ENCODE peak calls at places on chromosomes 6 and 20, in seven cellular contexts. One of them, this sample, is unnamed.

GRCh38 chr6:38944655-38945279 is 103.8 kb upstream of the GLP1R start:
- DNase-seq in gastrocnemius medialis: no peak
- DNase-seq in lower leg skin: no peak
- DNase-seq in uterus: no peak
- DNase-seq in adrenal gland: no peak
- DNase-seq in GM12891: no peak
- DNase-seq in ovary: no peak
- DNase-seq in this sample: no peak

GRCh38 chr6:13146429-13146828 is 181.9 kb downstream of the TBC1D7 start:
- DNase-seq in gastrocnemius medialis: no peak
- DNase-seq in lower leg skin: no peak
- DNase-seq in uterus: no peak
- DNase-seq in adrenal gland: no peak
- DNase-seq in GM12891: no peak
- DNase-seq in ovary: no peak
- DNase-seq in this sample: no peak

GRCh38 chr20:60465439-60465838 is 507.2 kb downstream of the CDH26 start:
- DNase-seq in gastrocnemius medialis: no peak
- DNase-seq in lower leg skin: no peak
- DNase-seq in uterus: no peak
- DNase-seq in adrenal gland: no peak
- DNase-seq in GM12891: no peak
- DNase-seq in ovary: no peak
- DNase-seq in this sample: no peak

GRCh38 chr6:117265425-117266266 is at the start of gene VGLL2:
- DNase-seq in gastrocnemius medialis: peak
- DNase-seq in lower leg skin: no peak
- DNase-seq in uterus: no peak
- DNase-seq in adrenal gland: peak
- DNase-seq in GM12891: no peak
- DNase-seq in ovary: peak
- DNase-seq in this sample: no peak

GRCh38 chr20:15930324-15931305 is 642.6 kb downstream of the KIF16B start:
- DNase-seq in gastrocnemius medialis: peak
- DNase-seq in lower leg skin: peak
- DNase-seq in uterus: no peak
- DNase-seq in adrenal gland: peak
- DNase-seq in GM12891: no peak
- DNase-seq in ovary: no peak
- DNase-seq in this sample: no peak

GRCh38 chr6:18424201-18424600 is 37.1 kb downstream of the RNF144B start:
- DNase-seq in gastrocnemius medialis: no peak
- DNase-seq in lower leg skin: no peak
- DNase-seq in uterus: no peak
- DNase-seq in adrenal gland: no peak
- DNase-seq in GM12891: no peak
- DNase-seq in ovary: no peak
- DNase-seq in this sample: no peak

GRCh38 chr6:46368137-46368536 is 123.1 kb downstream of the RCAN2 start:
- DNase-seq in gastrocnemius medialis: no peak
- DNase-seq in lower leg skin: no peak
- DNase-seq in uterus: no peak
- DNase-seq in adrenal gland: no peak
- DNase-seq in GM12891: no peak
- DNase-seq in ovary: no peak
- DNase-seq in this sample: no peak

GRCh38 chr6:137927777-137928218 is 60.7 kb downstream of the TNFAIP3 start:
- DNase-seq in gastrocnemius medialis: no peak
- DNase-seq in lower leg skin: no peak
- DNase-seq in uterus: no peak
- DNase-seq in adrenal gland: peak
- DNase-seq in GM12891: no peak
- DNase-seq in ovary: no peak
- DNase-seq in this sample: no peak

GRCh38 chr6:71468841-71469750 is 180.5 kb downstream of the OGFRL1 start:
- DNase-seq in gastrocnemius medialis: no peak
- DNase-seq in lower leg skin: peak
- DNase-seq in uterus: peak
- DNase-seq in adrenal gland: peak
- DNase-seq in GM12891: no peak
- DNase-seq in ovary: no peak
- DNase-seq in this sample: no peak

GRCh38 chr6:106643061-106643460 is 13.7 kb downstream of the QRSL1 start:
- DNase-seq in gastrocnemius medialis: no peak
- DNase-seq in lower leg skin: no peak
- DNase-seq in uterus: no peak
- DNase-seq in adrenal gland: no peak
- DNase-seq in GM12891: no peak
- DNase-seq in ovary: no peak
- DNase-seq in this sample: no peak

GRCh38 chr6:118509009-118509617 is 39.0 kb upstream of the PLN start:
- DNase-seq in gastrocnemius medialis: no peak
- DNase-seq in lower leg skin: no peak
- DNase-seq in uterus: no peak
- DNase-seq in adrenal gland: no peak
- DNase-seq in GM12891: no peak
- DNase-seq in ovary: no peak
- DNase-seq in this sample: no peak

GRCh38 chr20:48034754-48035153 is 249.5 kb upstream of the SULF2 start:
- DNase-seq in gastrocnemius medialis: no peak
- DNase-seq in lower leg skin: no peak
- DNase-seq in uterus: no peak
- DNase-seq in adrenal gland: no peak
- DNase-seq in GM12891: no peak
- DNase-seq in ovary: no peak
- DNase-seq in this sample: no peak

GRCh38 chr20:58571942-58572666 is 56.9 kb upstream of the APCDD1L start:
- DNase-seq in gastrocnemius medialis: no peak
- DNase-seq in lower leg skin: no peak
- DNase-seq in uterus: peak
- DNase-seq in adrenal gland: no peak
- DNase-seq in GM12891: no peak
- DNase-seq in ovary: no peak
- DNase-seq in this sample: no peak

GRCh38 chr6:64932486-64932885 is 774.5 kb downstream of the EYS start:
- DNase-seq in gastrocnemius medialis: no peak
- DNase-seq in lower leg skin: no peak
- DNase-seq in uterus: no peak
- DNase-seq in adrenal gland: no peak
- DNase-seq in GM12891: no peak
- DNase-seq in ovary: no peak
- DNase-seq in this sample: no peak

DNA sequence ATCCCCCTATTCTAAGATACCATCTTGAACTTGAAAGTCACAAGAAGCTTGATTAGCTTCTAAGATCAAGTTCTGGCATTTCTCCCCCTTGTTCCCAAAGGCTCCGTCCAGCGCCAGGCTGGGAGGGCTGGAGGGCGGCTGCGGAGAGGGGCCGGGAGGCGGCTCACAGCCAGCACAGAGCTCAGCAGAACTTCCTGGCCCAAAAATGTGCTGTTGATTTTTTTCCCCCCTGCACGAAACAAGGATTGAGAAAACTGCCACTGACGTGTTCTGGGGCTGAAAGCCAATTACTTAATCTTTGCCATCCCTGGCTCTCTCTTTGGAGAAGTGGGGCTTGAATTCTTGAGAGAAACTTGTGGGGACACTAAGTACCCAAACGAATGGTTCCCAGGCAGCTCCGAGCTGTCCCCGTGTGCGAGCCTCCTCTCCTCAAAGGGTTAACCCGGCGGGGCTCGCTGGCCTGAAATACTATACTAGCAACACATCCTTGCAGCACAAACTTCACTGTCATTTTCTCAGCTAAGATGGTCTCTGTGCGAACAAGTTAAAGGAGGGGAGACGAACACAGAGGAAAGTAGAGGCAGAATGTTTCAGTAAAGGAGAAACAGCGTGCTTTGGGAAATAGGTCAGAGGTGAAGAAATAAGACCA is 454 bp downstream of the TRAF3IP2 start:
- DNase-seq in gastrocnemius medialis: peak
- DNase-seq in lower leg skin: peak
- DNase-seq in uterus: peak
- DNase-seq in adrenal gland: peak
- DNase-seq in GM12891: peak
- DNase-seq in ovary: peak
- DNase-seq in this sample: no peak
- TF ChIP-seq POLR2A in gastrocnemius medialis: peak
- TF ChIP-seq POLR2A in lower leg skin: no peak
- TF ChIP-seq POLR2A in uterus: peak
- TF ChIP-seq POLR2A in adrenal gland: peak
- TF ChIP-seq POLR2A in GM12891: no peak
- TF ChIP-seq POLR2A in ovary: peak
- TF ChIP-seq POLR2A in this sample: no peak

DNA sequence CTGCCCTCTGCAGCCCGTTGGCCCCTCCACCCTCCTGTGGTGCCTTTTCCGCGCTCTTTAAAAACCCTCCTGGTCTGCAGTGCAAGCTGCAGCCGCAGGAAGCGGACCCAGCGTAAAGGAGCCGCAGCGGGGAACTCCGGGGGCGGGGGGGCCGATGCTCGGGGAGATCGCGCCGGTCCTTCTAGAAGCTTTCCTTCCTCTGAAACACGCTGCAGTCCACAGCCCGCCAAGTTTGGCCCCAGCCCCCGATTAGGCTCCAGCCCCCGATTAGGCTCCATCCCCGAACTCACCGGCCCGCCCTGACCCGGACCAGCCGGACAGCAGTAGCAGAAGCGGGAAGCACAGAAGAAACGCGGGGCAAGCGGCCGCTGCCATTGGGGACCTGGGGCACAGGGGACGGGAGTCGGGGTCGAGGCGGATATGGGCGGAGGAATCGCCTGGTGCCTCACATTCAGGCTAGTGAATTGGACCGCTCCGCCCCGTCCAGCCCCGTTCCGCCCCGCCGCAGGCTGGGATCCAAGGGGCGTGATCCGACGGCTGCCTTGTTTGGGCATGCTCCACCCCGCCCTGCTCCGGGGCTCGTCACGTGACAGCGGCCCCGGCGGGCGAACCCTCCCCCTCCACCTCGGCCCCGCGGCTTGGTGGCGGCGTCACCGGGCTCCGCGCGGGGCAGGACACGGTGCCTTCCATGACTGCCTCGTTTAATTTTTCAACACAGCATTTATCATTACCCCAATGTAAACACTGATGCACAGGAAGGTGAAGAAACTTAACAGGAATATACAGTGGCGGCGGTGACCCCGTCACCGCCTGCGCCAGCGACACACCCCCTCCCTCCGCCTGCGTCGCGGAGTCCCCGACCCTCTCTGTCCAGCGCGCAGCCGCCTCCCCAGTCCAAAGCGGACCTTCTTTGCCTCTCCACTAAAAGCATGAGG is 20.3 kb downstream of the RAET1L start:
- DNase-seq in gastrocnemius medialis: peak
- DNase-seq in lower leg skin: peak
- DNase-seq in uterus: peak
- DNase-seq in adrenal gland: peak
- DNase-seq in GM12891: peak
- DNase-seq in ovary: peak
- DNase-seq in this sample: peak
- TF ChIP-seq POLR2A in gastrocnemius medialis: no peak
- TF ChIP-seq POLR2A in lower leg skin: no peak
- TF ChIP-seq POLR2A in uterus: no peak
- TF ChIP-seq POLR2A in adrenal gland: peak
- TF ChIP-seq POLR2A in GM12891: no peak
- TF ChIP-seq POLR2A in ovary: no peak
- TF ChIP-seq POLR2A in this sample: no peak

GRCh38 chr20:53934421-53935352 is 135.7 kb downstream of the BCAS1 start:
- DNase-seq in gastrocnemius medialis: no peak
- DNase-seq in lower leg skin: no peak
- DNase-seq in uterus: no peak
- DNase-seq in adrenal gland: peak
- DNase-seq in GM12891: no peak
- DNase-seq in ovary: peak
- DNase-seq in this sample: no peak
- TF ChIP-seq POLR2A in gastrocnemius medialis: no peak
- TF ChIP-seq POLR2A in lower leg skin: no peak
- TF ChIP-seq POLR2A in uterus: no peak
- TF ChIP-seq POLR2A in adrenal gland: no peak
- TF ChIP-seq POLR2A in GM12891: no peak
- TF ChIP-seq POLR2A in ovary: no peak
- TF ChIP-seq POLR2A in this sample: no peak

GRCh38 chr20:53752583-53752970 is 158.9 kb upstream of the ZNF217 start:
- DNase-seq in gastrocnemius medialis: no peak
- DNase-seq in lower leg skin: no peak
- DNase-seq in uterus: no peak
- DNase-seq in adrenal gland: no peak
- DNase-seq in GM12891: no peak
- DNase-seq in ovary: no peak
- DNase-seq in this sample: no peak

GRCh38 chr20:53751394-53752368 is 158.0 kb upstream of the ZNF217 start:
- DNase-seq in gastrocnemius medialis: no peak
- DNase-seq in lower leg skin: no peak
- DNase-seq in uterus: no peak
- DNase-seq in adrenal gland: no peak
- DNase-seq in GM12891: no peak
- DNase-seq in ovary: no peak
- DNase-seq in this sample: no peak

GRCh38 chr20:53750827-53751393 is 157.3 kb upstream of the ZNF217 start:
- DNase-seq in gastrocnemius medialis: no peak
- DNase-seq in lower leg skin: peak
- DNase-seq in uterus: peak
- DNase-seq in adrenal gland: no peak
- DNase-seq in GM12891: no peak
- DNase-seq in ovary: no peak
- DNase-seq in this sample: no peak

GRCh38 chr20:53753880-53754459 is 160.3 kb upstream of the ZNF217 start:
- DNase-seq in gastrocnemius medialis: no peak
- DNase-seq in lower leg skin: no peak
- DNase-seq in uterus: no peak
- DNase-seq in adrenal gland: no peak
- DNase-seq in GM12891: no peak
- DNase-seq in ovary: no peak
- DNase-seq in this sample: no peak

DNA sequence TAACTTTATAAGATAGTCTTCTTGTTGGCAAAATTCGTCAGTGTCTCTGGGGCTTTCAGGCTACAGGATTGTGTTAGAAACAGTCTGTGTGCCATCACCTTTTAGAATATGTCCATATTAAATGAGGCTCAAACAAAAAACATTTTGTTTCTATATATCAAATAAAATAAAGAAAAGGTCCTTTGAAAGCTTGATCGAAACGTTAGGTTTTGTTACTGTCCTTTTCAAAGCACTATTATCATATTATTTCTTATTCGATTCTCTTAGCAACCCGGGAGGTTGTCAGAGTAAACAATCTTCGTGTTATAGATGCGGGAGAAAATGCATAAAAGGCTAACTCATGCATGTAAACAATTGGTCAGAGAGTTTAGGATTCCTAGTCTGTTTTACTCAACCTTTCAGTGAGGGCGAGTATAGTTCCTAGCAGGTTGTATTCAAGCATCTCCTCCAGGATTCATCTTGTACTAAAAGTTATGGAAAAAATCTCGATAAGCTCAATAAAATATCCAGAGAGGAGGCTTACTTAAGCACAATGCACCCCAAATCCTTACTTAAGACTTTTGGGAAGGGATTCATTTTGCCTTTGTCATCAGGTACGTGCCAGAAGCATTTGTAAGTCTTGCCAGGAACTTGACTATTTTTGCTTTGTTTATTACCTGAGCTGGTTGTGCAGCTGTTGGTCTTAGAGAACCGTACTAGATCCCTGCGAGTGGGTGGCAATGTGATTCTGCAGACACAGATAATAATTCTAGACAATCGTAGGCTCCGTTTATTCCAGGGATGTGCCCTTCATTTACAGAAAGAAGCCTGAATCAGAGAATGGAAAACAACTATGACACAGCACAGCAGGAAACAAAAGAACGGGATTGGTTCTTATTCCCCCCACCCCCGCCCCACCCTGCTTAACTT is 159.6 kb upstream of the ZNF217 start:
- DNase-seq in gastrocnemius medialis: no peak
- DNase-seq in lower leg skin: no peak
- DNase-seq in uterus: no peak
- DNase-seq in adrenal gland: no peak
- DNase-seq in GM12891: no peak
- DNase-seq in ovary: no peak
- DNase-seq in this sample: no peak
- TF ChIP-seq POLR2A in gastrocnemius medialis: no peak
- TF ChIP-seq POLR2A in lower leg skin: no peak
- TF ChIP-seq POLR2A in uterus: no peak
- TF ChIP-seq POLR2A in adrenal gland: no peak
- TF ChIP-seq POLR2A in GM12891: no peak
- TF ChIP-seq POLR2A in ovary: no peak
- TF ChIP-seq POLR2A in this sample: no peak

This sample was measured in esophagus squamous epithelium.